ENCODE peak calls at places on chromosomes 16 and 17, in five cellular contexts. E is activated CD4-positive, alpha-beta T cell treated with anti-CD3 and anti-CD28 coated beads for 48 hours; T is MG63; G is anterior cingulate cortex; C is HT1080. K is an unnamed sample.

GRCh38 chr17:7951143-7951792 is 19.3 kb downstream of the CNTROB start:
- DNase-seq in G (no peak), T (no peak), E (peak), C (no peak), K (no peak)

GRCh38 chr17:933168-934083 is 46.1 kb downstream of the NXN start:
- DNase-seq in C (peak), E (no peak), T (peak), G (no peak), K (peak)

GRCh38 chr16:65698943-65699342 is 577.1 kb upstream of the CDH11 start:
- DNase-seq in C (no peak), G (no peak), E (no peak), T (no peak), K (peak)

GRCh38 chr16:67115649-67116048 is 5.9 kb downstream of the PHAF1 start:
- DNase-seq in T (peak), E (no peak), C (peak), G (no peak), K (peak)

GRCh38 chr17:29593546-29594440 is 861 bp downstream of the ANKRD13B start:
- DNase-seq in G (no peak), C (no peak), T (peak), E (peak), K (no peak)

GRCh38 chr16:55189179-55189578 is 134.8 kb upstream of the IRX6 start:
- DNase-seq in E (no peak), G (no peak), T (no peak), C (no peak), K (no peak)

GRCh38 chr16:54135361-54136275 is 151.0 kb downstream of the IRX3 start:
- DNase-seq in C (peak), G (no peak), E (no peak), T (peak), K (peak)

GRCh38 chr16:49703494-49703893 is 152.4 kb downstream of the ZNF423 start:
- DNase-seq in C (no peak), G (no peak), E (no peak), T (no peak), K (no peak)

GRCh38 chr16:57818377-57819055 is 16.2 kb upstream of the KIFC3 start:
- DNase-seq in E (no peak), T (no peak), C (no peak), G (no peak), K (no peak)

GRCh38 chr17:71975998-71976649 is 144.7 kb upstream of the SOX9 start:
- DNase-seq in T (peak), G (peak), E (no peak), C (peak), K (peak)

GRCh38 chr16:67814567-67814966 is 7.9 kb downstream of the TSNAXIP1 start:
- DNase-seq in G (no peak), C (no peak), T (no peak), E (no peak), K (no peak)

GRCh38 chr17:265726-266125 is 84.3 kb upstream of the DOC2B start:
- DNase-seq in T (no peak), C (no peak), E (no peak), G (no peak), K (no peak)

GRCh38 chr16:52408197-52408845 is 138.6 kb downstream of the TOX3 start:
- DNase-seq in G (no peak), C (no peak), T (no peak), E (no peak), K (no peak)

GRCh38 chr17:55545765-55546164 is 34.5 kb upstream of the SMIM36 start:
- DNase-seq in C (no peak), T (no peak), G (no peak), E (no peak), K (no peak)

GRCh38 chr16:4936181-4936990 is 562 bp downstream of the PPL start:
- DNase-seq in C (no peak), E (peak), T (no peak), G (no peak), K (peak)

GRCh38 chr17:7841309-7841621 is 7.2 kb downstream of the KDM6B start:
- DNase-seq in E (no peak), C (no peak), G (no peak), T (no peak), K (no peak)

GRCh38 chr16:8928467-8928957 is 35.2 kb downstream of the USP7 start:
- DNase-seq in C (no peak), E (peak), T (no peak), G (no peak), K (no peak)

GRCh38 chr17:43406676-43407645 is 8.2 kb downstream of the ARL4D start:
- DNase-seq in T (peak), C (no peak), G (peak), E (no peak), K (peak)

GRCh38 chr16:2857451-2858244 is at the start of gene PRSS22:
- DNase-seq in C (no peak), G (no peak), E (peak), T (no peak), K (no peak)

K was measured in NCI-H226.